ENCODE peak calls at places on chromosomes 3 and 15, in eight cellular contexts. V is DND-41, B is neuronal stem cell, F is PC-3, X is GM23248, N is NT2/D1, L is H9, M is mesendoderm. C is an unnamed sample.

GRCh38 chr3:94647131-94647530 is 584.3 kb downstream of the NSUN3 start:
- DNase-seq in V (no peak), B (no peak), F (peak), X (no peak), N (no peak), L (no peak), M (no peak), C (no peak)

GRCh38 chr3:186849392-186849975 is 7.0 kb downstream of the ADIPOQ start:
- DNase-seq in V (no peak), B (no peak), F (peak), X (peak), N (peak), L (no peak), M (peak), C (peak)

GRCh38 chr3:50454671-50455070 is 48.8 kb downstream of the CACNA2D2 start:
- DNase-seq in V (no peak), B (no peak), F (no peak), X (no peak), N (peak), L (peak), M (peak), C (no peak)

GRCh38 chr3:32816439-32817194 is 1.2 kb upstream of the TRIM71 start:
- DNase-seq in V (peak), B (peak), F (no peak), X (peak), N (peak), L (peak), M (peak), C (peak)

GRCh38 chr3:35908366-35909232 is 269.3 kb downstream of the ARPP21 start:
- DNase-seq in V (peak), B (peak), F (peak), X (peak), N (peak), L (peak), M (peak), C (peak)

GRCh38 chr15:100248236-100248635 is 93.5 kb downstream of the ADAMTS17 start:
- DNase-seq in V (no peak), B (no peak), F (no peak), X (no peak), N (no peak), L (no peak), M (no peak), C (no peak)

GRCh38 chr3:36606871-36607765 is 157.2 kb downstream of the DCLK3 start:
- DNase-seq in V (no peak), B (no peak), F (no peak), X (no peak), N (no peak), L (no peak), M (no peak), C (no peak)

GRCh38 chr3:10511809-10512494 is 6.6 kb upstream of the ATP2B2 start:
- DNase-seq in V (no peak), B (no peak), F (peak), X (peak), N (peak), L (no peak), M (peak), C (peak)

GRCh38 chr3:112001516-112001915 is 2.8 kb downstream of the TAGLN3 start:
- DNase-seq in V (no peak), B (no peak), F (no peak), X (no peak), N (no peak), L (no peak), M (peak), C (no peak)

GRCh38 chr3:78165876-78166275 is 1126.0 kb downstream of the ROBO2 start:
- DNase-seq in V (no peak), B (no peak), F (peak), X (no peak), N (no peak), L (no peak), M (no peak), C (peak)

GRCh38 chr3:71099997-71100719 is 483.4 kb downstream of the FOXP1 start:
- DNase-seq in V (no peak), B (no peak), F (no peak), X (no peak), N (no peak), L (no peak), M (no peak), C (peak)

GRCh38 chr3:187027531-187027936 is 97.2 kb downstream of the ST6GAL1 start:
- DNase-seq in V (no peak), B (no peak), F (no peak), X (no peak), N (no peak), L (no peak), M (no peak), C (no peak)

GRCh38 chr15:51162865-51163762 is 68.4 kb upstream of the TNFAIP8L3 start:
- DNase-seq in V (peak), B (peak), F (peak), X (peak), N (peak), L (peak), M (peak), C (peak)

GRCh38 chr3:62632510-62633294 is 242.5 kb downstream of the CADPS start:
- DNase-seq in V (no peak), B (no peak), F (no peak), X (no peak), N (no peak), L (no peak), M (peak), C (peak)

GRCh38 chr3:178512627-178513026 is 23.6 kb upstream of the KCNMB2 start:
- DNase-seq in V (no peak), B (no peak), F (no peak), X (no peak), N (no peak), L (no peak), M (no peak), C (no peak)

DNA sequence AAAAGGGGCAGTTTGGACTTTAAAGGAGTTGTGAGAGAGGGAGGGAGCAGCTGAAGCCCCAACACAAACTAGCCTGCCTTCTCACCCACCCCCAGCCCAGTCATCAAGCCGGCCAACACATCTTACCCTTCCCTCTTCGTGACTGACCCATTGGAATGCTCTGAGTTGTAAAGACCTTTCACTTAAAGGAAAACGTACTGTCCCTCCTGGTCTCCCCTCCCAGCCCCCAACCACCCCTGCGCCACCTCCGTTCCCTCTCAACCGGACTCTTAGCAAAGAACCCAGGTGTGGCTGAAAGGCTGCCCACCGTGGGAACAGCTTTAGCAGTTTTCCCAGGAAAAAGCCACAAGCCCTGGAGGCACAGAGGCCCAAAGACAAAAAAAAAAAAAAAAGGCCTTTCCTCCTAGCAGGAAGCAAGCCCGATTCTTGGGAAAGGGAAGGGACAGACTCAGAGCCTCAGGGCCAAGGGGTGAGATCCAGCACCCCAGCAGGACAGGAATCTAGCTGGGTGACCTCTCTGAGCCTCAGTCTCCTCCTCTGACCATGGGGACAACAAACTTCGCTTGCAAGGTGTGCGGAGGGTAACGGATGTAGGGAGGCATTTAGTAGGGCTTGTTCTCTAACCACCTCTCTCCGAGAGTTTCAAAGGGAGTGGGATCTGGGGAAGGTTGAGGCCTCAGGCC is 2.4 kb downstream of the CYP11A1 start:
- DNase-seq in V (no peak), B (no peak), F (no peak), X (no peak), N (no peak), L (peak), M (peak), C (no peak)
- H3K9ac ChIP-seq in V (no peak), B (no peak), F (no peak), X (peak), N (peak), L (no peak), M (peak), C (peak)

DNA sequence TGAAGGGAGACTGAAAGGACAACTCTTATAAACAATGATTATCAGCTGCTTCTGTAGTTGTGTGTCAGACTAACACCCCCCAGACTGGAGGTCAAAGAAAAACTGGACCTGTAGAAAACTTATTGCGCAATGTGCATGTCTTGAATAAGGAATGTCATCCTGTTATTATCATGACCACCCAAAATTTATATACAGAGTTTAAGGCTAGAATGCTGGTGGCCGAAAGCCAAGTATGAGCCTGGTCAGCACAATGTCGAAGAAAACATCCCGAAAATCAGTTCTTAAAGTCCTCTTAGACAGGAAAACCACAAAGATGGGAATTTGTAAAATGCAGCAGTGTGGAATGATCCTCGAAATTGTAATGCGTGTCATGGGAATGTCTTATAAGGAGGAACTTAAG is 29.3 kb downstream of the RFTN1 start:
- DNase-seq in V (no peak), B (no peak), F (no peak), X (peak), N (no peak), L (no peak), M (no peak), C (peak)
- H3K9ac ChIP-seq in V (no peak), B (no peak), F (no peak), X (peak), N (no peak), L (no peak), M (no peak), C (no peak)

DNA sequence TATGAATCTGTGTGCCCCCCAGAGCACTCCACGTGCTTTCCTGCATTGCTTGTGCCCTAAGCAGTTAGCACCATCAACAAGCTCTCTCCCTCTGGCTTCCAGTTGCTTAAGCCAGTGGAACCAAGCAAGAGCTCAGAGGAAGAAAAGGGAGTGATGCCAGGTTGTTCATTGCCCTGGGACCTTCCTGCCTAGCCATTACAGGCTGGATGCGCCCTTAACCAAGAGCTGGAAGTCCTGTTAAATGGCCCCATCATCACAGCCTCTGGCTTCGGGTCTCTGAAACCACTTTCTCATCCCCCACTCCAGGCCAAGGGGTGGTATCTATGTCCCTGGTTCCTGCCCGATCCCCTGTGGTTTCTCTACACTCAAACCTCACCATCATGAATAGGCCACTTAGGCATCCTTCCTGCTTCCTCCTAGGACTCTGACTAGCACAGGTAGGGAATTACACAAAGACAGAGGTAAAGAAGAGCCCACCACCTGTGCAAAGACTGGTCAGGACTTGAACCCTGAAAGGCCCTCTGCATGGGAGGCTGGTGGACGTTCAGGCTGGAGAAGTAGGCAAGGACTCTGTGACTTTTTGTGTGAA is 309.5 kb upstream of the TRIM42 start:
- DNase-seq in V (no peak), B (no peak), F (no peak), X (no peak), N (no peak), L (no peak), M (no peak), C (no peak)
- H3K9ac ChIP-seq in V (no peak), B (no peak), F (no peak), X (no peak), N (no peak), L (no peak), M (no peak), C (no peak)

GRCh38 chr3:177107840-177108239 is 89.4 kb downstream of the TBL1XR1 start:
- DNase-seq in V (no peak), B (no peak), F (no peak), X (no peak), N (no peak), L (no peak), M (no peak), C (no peak)

GRCh38 chr3:177106594-177106993 is 90.7 kb downstream of the TBL1XR1 start:
- DNase-seq in V (no peak), B (no peak), F (no peak), X (no peak), N (no peak), L (no peak), M (no peak), C (no peak)

GRCh38 chr3:177110308-177111254 is 86.7 kb downstream of the TBL1XR1 start:
- DNase-seq in V (no peak), B (no peak), F (no peak), X (no peak), N (no peak), L (no peak), M (no peak), C (no peak)

GRCh38 chr3:177109688-177110087 is 87.6 kb downstream of the TBL1XR1 start:
- DNase-seq in V (no peak), B (no peak), F (no peak), X (no peak), N (no peak), L (no peak), M (no peak), C (no peak)

GRCh38 chr3:177108648-177109047 is 88.6 kb downstream of the TBL1XR1 start:
- DNase-seq in V (no peak), B (no peak), F (no peak), X (no peak), N (no peak), L (no peak), M (no peak), C (no peak)
- H3K9ac ChIP-seq in V (no peak), B (no peak), F (no peak), X (no peak), N (no peak), L (no peak), M (no peak), C (no peak)

GRCh38 chr3:134929976-134930375 is 134.9 kb downstream of the EPHB1 start:
- DNase-seq in V (no peak), B (no peak), F (no peak), X (no peak), N (no peak), L (no peak), M (no peak), C (no peak)

GRCh38 chr3:134931045-134931775 is 136.2 kb downstream of the EPHB1 start:
- DNase-seq in V (no peak), B (no peak), F (no peak), X (no peak), N (peak), L (peak), M (peak), C (no peak)

GRCh38 chr3:134927596-134927995 is 132.5 kb downstream of the EPHB1 start:
- DNase-seq in V (no peak), B (no peak), F (no peak), X (no peak), N (no peak), L (no peak), M (no peak), C (no peak)

GRCh38 chr3:134928392-134928791 is 133.3 kb downstream of the EPHB1 start:
- DNase-seq in V (no peak), B (no peak), F (no peak), X (no peak), N (no peak), L (no peak), M (no peak), C (no peak)

DNA sequence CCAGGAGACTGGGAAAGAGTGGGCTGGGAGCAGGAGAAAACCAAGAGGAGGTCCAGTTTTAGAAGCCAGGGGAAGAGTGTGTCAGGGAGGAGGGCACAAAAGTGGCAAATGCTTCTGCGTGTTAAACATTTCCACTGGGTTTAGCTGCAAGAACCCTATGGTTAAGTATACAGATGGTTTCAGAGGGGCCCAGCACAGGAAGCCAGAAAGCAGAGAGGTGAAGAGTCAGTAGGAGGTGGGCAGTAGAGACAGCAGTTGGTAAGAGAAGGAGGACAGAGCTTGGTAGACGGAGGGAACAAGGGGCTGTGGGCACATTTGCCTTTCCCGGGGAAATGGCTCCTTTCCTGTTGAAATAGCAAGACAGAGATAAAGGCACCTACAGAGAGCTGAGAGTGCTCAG is 133.8 kb downstream of the EPHB1 start:
- DNase-seq in V (no peak), B (no peak), F (no peak), X (no peak), N (no peak), L (no peak), M (no peak), C (no peak)
- H3K9ac ChIP-seq in V (no peak), B (no peak), F (no peak), X (no peak), N (no peak), L (no peak), M (no peak), C (no peak)

GRCh38 chr15:71275098-71275497 is 159.8 kb downstream of the THSD4 start:
- DNase-seq in V (no peak), B (no peak), F (peak), X (peak), N (no peak), L (no peak), M (peak), C (peak)

GRCh38 chr15:71274448-71274798 is 159.2 kb downstream of the THSD4 start:
- DNase-seq in V (no peak), B (no peak), F (no peak), X (no peak), N (no peak), L (no peak), M (no peak), C (no peak)

GRCh38 chr15:71273731-71274447 is 158.6 kb downstream of the THSD4 start:
- DNase-seq in V (no peak), B (no peak), F (no peak), X (peak), N (no peak), L (no peak), M (no peak), C (peak)

GRCh38 chr15:71271327-71271726 is 156.1 kb downstream of the THSD4 start:
- DNase-seq in V (no peak), B (no peak), F (no peak), X (no peak), N (no peak), L (no peak), M (no peak), C (no peak)

DNA sequence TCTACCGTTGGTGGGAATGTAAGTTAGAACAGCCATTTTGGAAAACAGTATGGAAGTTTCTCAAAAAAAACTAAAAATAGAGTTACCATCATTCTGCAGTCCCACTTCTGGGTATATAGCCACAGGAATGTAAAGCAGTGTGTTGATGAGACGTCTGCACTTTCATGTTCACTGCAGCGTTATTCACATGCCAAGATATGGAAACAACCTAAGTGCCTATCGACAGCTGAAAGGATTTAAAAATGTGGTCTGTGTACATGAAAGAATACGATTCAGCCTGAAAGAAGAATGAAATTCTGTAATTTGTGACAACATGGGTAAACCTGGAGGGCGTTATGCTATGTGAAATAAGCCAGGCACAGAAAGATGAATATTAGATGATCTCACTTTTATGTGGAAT is 157.7 kb downstream of the THSD4 start:
- DNase-seq in V (no peak), B (no peak), F (no peak), X (peak), N (no peak), L (no peak), M (no peak), C (peak)
- H3K9ac ChIP-seq in V (no peak), B (no peak), F (no peak), X (no peak), N (no peak), L (no peak), M (no peak), C (no peak)

GRCh38 chr15:101602801-101603200 is 49.4 kb downstream of the TM2D3 start:
- DNase-seq in V (no peak), B (no peak), F (no peak), X (no peak), N (no peak), L (no peak), M (no peak), C (no peak)
- H3K9ac ChIP-seq in V (no peak), B (peak), F (no peak), X (no peak), N (no peak), L (no peak), M (no peak), C (no peak)

GRCh38 chr3:136495213-136495612 is 245.1 kb downstream of the PCCB start:
- DNase-seq in V (no peak), B (no peak), F (no peak), X (peak), N (no peak), L (no peak), M (no peak), C (peak)

GRCh38 chr3:136503056-136503455 is 249.1 kb downstream of the STAG1 start:
- DNase-seq in V (no peak), B (no peak), F (no peak), X (no peak), N (no peak), L (no peak), M (no peak), C (no peak)

GRCh38 chr3:136498919-136499447 is 248.8 kb downstream of the PCCB start:
- DNase-seq in V (no peak), B (no peak), F (no peak), X (no peak), N (no peak), L (no peak), M (no peak), C (no peak)
- H3K9ac ChIP-seq in V (no peak), B (no peak), F (no peak), X (no peak), N (no peak), L (no peak), M (no peak), C (no peak)

DNA sequence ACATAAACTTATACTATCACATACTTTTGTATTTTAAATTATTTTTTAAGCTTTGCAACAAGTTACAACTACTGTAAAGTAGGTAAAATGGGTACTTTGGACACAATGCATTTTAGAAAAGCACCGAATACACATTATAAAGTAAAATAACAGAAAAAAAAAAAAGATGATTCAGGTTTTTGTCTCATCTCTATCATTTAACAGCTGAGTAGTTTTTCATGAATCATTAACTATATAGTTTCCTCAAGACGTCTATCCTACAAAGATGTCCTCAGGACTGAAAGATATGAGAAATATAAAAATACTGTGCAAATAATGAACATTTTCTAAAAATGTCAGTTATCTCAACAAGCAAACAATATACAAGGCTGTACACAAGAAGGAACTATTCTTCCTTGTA is 46.9 kb downstream of the ANKRD28 start:
- DNase-seq in V (no peak), B (no peak), F (no peak), X (no peak), N (no peak), L (no peak), M (no peak), C (no peak)
- H3K9ac ChIP-seq in V (no peak), B (no peak), F (no peak), X (no peak), N (no peak), L (no peak), M (no peak), C (no peak)